ENCODE peak calls at places on chromosomes 13 and 19, in six cellular contexts. One of them, this sample, is unnamed.

GRCh38 chr19:48341515-48342413 is 16.4 kb downstream of the EMP3 start:
- DNase-seq in GM12892: no peak
- DNase-seq in GM12878: no peak
- DNase-seq in K562: no peak
- DNase-seq in HepG2: no peak
- DNase-seq in H1: no peak
- DNase-seq in this sample: no peak

GRCh38 chr19:49877020-49877878 is at the start of the genes AKT1S1 and TBC1D17:
- DNase-seq in GM12892: peak; percentile 96
- DNase-seq in GM12878: peak; percentile 100
- DNase-seq in K562: peak; percentile 99
- DNase-seq in HepG2: peak; percentile 99
- DNase-seq in H1: peak; percentile 96
- DNase-seq in this sample: peak; percentile 94

GRCh38 chr13:112356190-112356589 is 20.0 kb upstream of the SPACA7 start:
- DNase-seq in GM12892: no peak
- DNase-seq in GM12878: no peak
- DNase-seq in K562: no peak
- DNase-seq in HepG2: no peak
- DNase-seq in H1: no peak
- DNase-seq in this sample: no peak

GRCh38 chr13:108214511-108215383 is 589 bp downstream of the LIG4 start:
- DNase-seq in GM12892: no peak
- DNase-seq in GM12878: no peak
- DNase-seq in K562: no peak
- DNase-seq in HepG2: no peak
- DNase-seq in H1: no peak
- DNase-seq in this sample: peak; percentile 20

GRCh38 chr13:99203601-99204579 is 3.2 kb downstream of the UBAC2 start:
- DNase-seq in GM12892: no peak
- DNase-seq in GM12878: no peak
- DNase-seq in K562: no peak
- DNase-seq in HepG2: no peak
- DNase-seq in H1: no peak
- DNase-seq in this sample: no peak

GRCh38 chr13:81051873-81052272 is 710.9 kb upstream of the SPRY2 start:
- DNase-seq in GM12892: no peak
- DNase-seq in GM12878: no peak
- DNase-seq in K562: no peak
- DNase-seq in HepG2: no peak
- DNase-seq in H1: no peak
- DNase-seq in this sample: no peak

GRCh38 chr13:99997702-99998219 is 16.2 kb downstream of the ZIC2 start:
- DNase-seq in GM12892: no peak
- DNase-seq in GM12878: no peak
- DNase-seq in K562: no peak
- DNase-seq in HepG2: no peak
- DNase-seq in H1: no peak
- DNase-seq in this sample: no peak

GRCh38 chr19:33731886-33732285 is 64.8 kb upstream of the KCTD15 start:
- DNase-seq in GM12892: no peak
- DNase-seq in GM12878: no peak
- DNase-seq in K562: no peak
- DNase-seq in HepG2: no peak
- DNase-seq in H1: no peak
- DNase-seq in this sample: no peak

GRCh38 chr19:46731584-46731983 is 14.3 kb upstream of the FKRP start:
- DNase-seq in GM12892: no peak
- DNase-seq in GM12878: no peak
- DNase-seq in K562: peak; percentile 23
- DNase-seq in HepG2: no peak
- DNase-seq in H1: no peak
- DNase-seq in this sample: no peak

GRCh38 chr13:97889803-97890202 is 63.7 kb upstream of the IPO5 start:
- DNase-seq in GM12892: no peak
- DNase-seq in GM12878: no peak
- DNase-seq in K562: peak; percentile 30
- DNase-seq in HepG2: no peak
- DNase-seq in H1: no peak
- DNase-seq in this sample: no peak

GRCh38 chr19:8484331-8484894 is 18.0 kb downstream of the PRAM1 start:
- DNase-seq in GM12892: no peak
- DNase-seq in GM12878: no peak
- DNase-seq in K562: no peak
- DNase-seq in HepG2: no peak
- DNase-seq in H1: no peak
- DNase-seq in this sample: no peak

GRCh38 chr13:72726721-72727416 is 560 bp downstream of the MZT1 start:
- DNase-seq in GM12892: peak; percentile 22
- DNase-seq in GM12878: no peak
- DNase-seq in K562: peak; percentile 72
- DNase-seq in HepG2: peak; percentile 36
- DNase-seq in H1: no peak
- DNase-seq in this sample: peak; percentile 7

GRCh38 chr19:13505761-13506549 is at the start of gene CACNA1A:
- DNase-seq in GM12892: peak; percentile 22
- DNase-seq in GM12878: no peak
- DNase-seq in K562: no peak
- DNase-seq in HepG2: no peak
- DNase-seq in H1: peak; percentile 80
- DNase-seq in this sample: no peak

GRCh38 chr19:56595548-56595899 is 422 bp downstream of the ZNF71 start:
- DNase-seq in GM12892: no peak
- DNase-seq in GM12878: no peak
- DNase-seq in K562: no peak
- DNase-seq in HepG2: no peak
- DNase-seq in H1: no peak
- DNase-seq in this sample: no peak

GRCh38 chr13:50589651-50590054 is 253.8 kb downstream of the DLEU7 start:
- DNase-seq in GM12892: no peak
- DNase-seq in GM12878: no peak
- DNase-seq in K562: no peak
- DNase-seq in HepG2: no peak
- DNase-seq in H1: no peak
- DNase-seq in this sample: no peak

GRCh38 chr19:50784710-50785109 is 5.5 kb upstream of the ACP4 start:
- DNase-seq in GM12892: no peak
- DNase-seq in GM12878: no peak
- DNase-seq in K562: no peak
- DNase-seq in HepG2: no peak
- DNase-seq in H1: no peak
- DNase-seq in this sample: no peak

GRCh38 chr13:97542102-97542501 is 108.1 kb downstream of the RAP2A start:
- DNase-seq in GM12892: no peak
- DNase-seq in GM12878: no peak
- DNase-seq in K562: no peak
- DNase-seq in HepG2: no peak
- DNase-seq in H1: no peak
- DNase-seq in this sample: no peak

GRCh38 chr19:8831832-8832131 is 322 bp downstream of the ZNF558 start:
- DNase-seq in GM12892: no peak
- DNase-seq in GM12878: no peak
- DNase-seq in K562: no peak
- DNase-seq in HepG2: no peak
- DNase-seq in H1: peak; percentile 42
- DNase-seq in this sample: no peak

GRCh38 chr13:64075543-64076271 is 2660.1 kb upstream of the PCDH20 start:
- DNase-seq in GM12892: no peak
- DNase-seq in GM12878: no peak
- DNase-seq in K562: peak; percentile 90
- DNase-seq in HepG2: peak; percentile 88
- DNase-seq in H1: no peak
- DNase-seq in this sample: no peak

GRCh38 chr13:77535448-77535847 is at the start of gene SCEL:
- DNase-seq in GM12892: no peak
- DNase-seq in GM12878: no peak
- DNase-seq in K562: no peak
- DNase-seq in HepG2: no peak
- DNase-seq in H1: no peak
- DNase-seq in this sample: no peak

GRCh38 chr19:33235269-33235995 is 9.8 kb upstream of the SLC7A10 start:
- DNase-seq in GM12892: peak; percentile 90
- DNase-seq in GM12878: peak; percentile 61
- DNase-seq in K562: peak; percentile 80
- DNase-seq in HepG2: peak; percentile 78
- DNase-seq in H1: peak; percentile 99
- DNase-seq in this sample: peak; percentile 91

GRCh38 chr13:49733181-49733951 is 42.1 kb upstream of the EBPL start:
- DNase-seq in GM12892: no peak
- DNase-seq in GM12878: no peak
- DNase-seq in K562: no peak
- DNase-seq in HepG2: peak; percentile 59
- DNase-seq in H1: no peak
- DNase-seq in this sample: no peak

GRCh38 chr19:17703823-17704463 is 15.3 kb upstream of the MAP1S start:
- DNase-seq in GM12892: no peak
- DNase-seq in GM12878: no peak
- DNase-seq in K562: peak; percentile 67
- DNase-seq in HepG2: peak; percentile 33
- DNase-seq in H1: peak; percentile 95
- DNase-seq in this sample: no peak

GRCh38 chr19:56769650-56770049 is 70.9 kb downstream of the PEG3 start:
- DNase-seq in GM12892: no peak
- DNase-seq in GM12878: no peak
- DNase-seq in K562: no peak
- DNase-seq in HepG2: no peak
- DNase-seq in H1: no peak
- DNase-seq in this sample: no peak

GRCh38 chr13:94666065-94666464 is 46.3 kb downstream of the SOX21 start:
- DNase-seq in GM12892: no peak
- DNase-seq in GM12878: no peak
- DNase-seq in K562: no peak
- DNase-seq in HepG2: no peak
- DNase-seq in H1: no peak
- DNase-seq in this sample: no peak

GRCh38 chr13:94662274-94662945 is 49.9 kb downstream of the SOX21 start:
- DNase-seq in GM12892: no peak
- DNase-seq in GM12878: no peak
- DNase-seq in K562: peak; percentile 91
- DNase-seq in HepG2: no peak
- DNase-seq in H1: no peak
- DNase-seq in this sample: no peak

GRCh38 chr13:94672400-94672799 is 39.9 kb downstream of the SOX21 start:
- DNase-seq in GM12892: no peak
- DNase-seq in GM12878: no peak
- DNase-seq in K562: no peak
- DNase-seq in HepG2: no peak
- DNase-seq in H1: no peak
- DNase-seq in this sample: no peak

GRCh38 chr13:94664889-94665288 is 47.5 kb downstream of the SOX21 start:
- DNase-seq in GM12892: no peak
- DNase-seq in GM12878: no peak
- DNase-seq in K562: peak; percentile 51
- DNase-seq in HepG2: no peak
- DNase-seq in H1: no peak
- DNase-seq in this sample: no peak

GRCh38 chr13:94667190-94667589 is 45.2 kb downstream of the SOX21 start:
- DNase-seq in GM12892: no peak
- DNase-seq in GM12878: no peak
- DNase-seq in K562: no peak
- DNase-seq in HepG2: no peak
- DNase-seq in H1: no peak
- DNase-seq in this sample: no peak
- TF ChIP-seq POLR2A in GM12892: no peak
- TF ChIP-seq POLR2A in GM12878: no peak
- TF ChIP-seq POLR2A in K562: no peak
- TF ChIP-seq POLR2A in HepG2: no peak
- TF ChIP-seq POLR2A in H1: no peak
- TF ChIP-seq POLR2A in this sample: no peak

GRCh38 chr19:45645068-45645630 is 6.0 kb upstream of the EML2 start:
- DNase-seq in GM12892: no peak
- DNase-seq in GM12878: no peak
- DNase-seq in K562: no peak
- DNase-seq in HepG2: no peak
- DNase-seq in H1: no peak
- DNase-seq in this sample: no peak
- TF ChIP-seq TAF1 in GM12892: no peak
- TF ChIP-seq TAF1 in GM12878: no peak
- TF ChIP-seq TAF1 in K562: no peak
- TF ChIP-seq TAF1 in HepG2: no peak
- TF ChIP-seq TAF1 in H1: no peak
- TF ChIP-seq TAF1 in this sample: no peak

GRCh38 chr13:66128692-66129269 is 1101.4 kb downstream of the PCDH9 start:
- DNase-seq in GM12892: no peak
- DNase-seq in GM12878: no peak
- DNase-seq in K562: no peak
- DNase-seq in HepG2: no peak
- DNase-seq in H1: no peak
- DNase-seq in this sample: no peak
- TF ChIP-seq POLR2AphosphoS5 in GM12892: no peak
- TF ChIP-seq POLR2AphosphoS5 in GM12878: no peak
- TF ChIP-seq POLR2AphosphoS5 in K562: no peak
- TF ChIP-seq POLR2AphosphoS5 in HepG2: no peak
- TF ChIP-seq POLR2AphosphoS5 in H1: no peak
- TF ChIP-seq POLR2AphosphoS5 in this sample: no peak

DNA sequence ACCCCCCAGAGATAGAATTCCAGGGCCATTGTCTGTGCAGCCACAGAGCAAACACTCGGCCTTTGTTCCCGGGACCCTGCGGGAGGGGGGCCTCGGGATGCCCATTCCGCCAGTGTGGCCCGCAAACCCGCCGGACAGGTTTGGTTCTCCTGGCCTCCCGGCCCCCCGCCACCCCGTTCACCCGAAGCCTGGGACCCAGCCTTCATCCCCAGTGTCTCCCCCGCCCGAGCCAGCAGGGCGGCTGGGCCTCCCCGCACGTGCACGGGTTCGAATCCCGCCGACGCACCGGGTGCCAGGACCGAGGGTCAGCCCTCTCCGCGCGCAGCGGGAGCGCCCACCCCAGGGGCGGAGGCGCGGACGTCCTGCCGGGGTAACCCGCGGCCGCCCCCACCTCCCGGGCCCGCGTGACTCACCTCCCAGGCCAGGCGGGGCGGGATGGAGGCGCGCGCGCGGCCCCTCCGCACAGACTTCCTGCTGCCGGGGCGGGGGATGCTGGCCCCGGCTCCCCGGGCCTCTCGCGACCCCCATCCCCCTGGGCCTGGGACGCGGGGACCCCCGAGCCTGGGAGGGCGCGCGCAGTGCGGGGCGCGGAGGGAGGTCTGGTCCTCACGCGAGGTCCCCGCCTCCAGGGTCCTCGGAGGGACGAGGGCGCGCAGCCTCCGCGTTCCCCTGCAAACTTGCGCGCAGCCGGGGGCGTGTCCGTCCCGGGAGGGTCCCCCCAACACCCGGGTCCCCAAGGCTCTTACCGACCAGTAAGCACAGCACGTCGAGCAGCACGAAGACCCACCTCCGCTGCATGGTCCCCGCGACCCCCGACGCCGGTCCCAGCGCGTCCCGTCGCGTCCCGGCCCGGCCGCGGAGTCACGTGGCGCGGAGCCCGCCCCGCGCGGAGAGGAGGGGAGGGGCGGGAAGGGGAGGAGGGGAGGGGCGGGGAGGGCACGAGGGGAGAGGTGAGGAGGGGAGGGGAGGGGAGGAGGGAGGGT is at the start of gene PLPP2:
- DNase-seq in GM12892: no peak
- DNase-seq in GM12878: no peak
- DNase-seq in K562: no peak
- DNase-seq in HepG2: no peak
- DNase-seq in H1: peak; percentile 91
- DNase-seq in this sample: peak; percentile 29
- TF ChIP-seq POLR2A in GM12892: no peak
- TF ChIP-seq POLR2A in GM12878: no peak
- TF ChIP-seq POLR2A in K562: no peak
- TF ChIP-seq POLR2A in HepG2: no peak
- TF ChIP-seq POLR2A in H1: no peak
- TF ChIP-seq POLR2A in this sample: no peak

This sample was measured in GM12891.